ENCODE peak calls at places on chromosomes 12 and 14, in ten cellular contexts. C is fibroblast of pulmonary artery; G is thyroid gland; E is HCT116; U is hepatocyte; L is CD4-positive, alpha-beta T cell; P is kidney epithelial cell; K is tibial artery; F is cardiac muscle cell; X is A549. H is an unnamed sample.
A peak's percentile ranks its signal among the peaks of the same experiment; 100 is the strongest.

GRCh38 chr12:98656289-98657101 is 11.4 kb downstream of the APAF1 start:
- DNase-seq in X (no peak), F (no peak), E (no peak), P (no peak), G (no peak), K (no peak), L (no peak), U (peak; percentile 6), C (peak; percentile 27), H (peak; percentile 46)

GRCh38 chr12:23944067-23944466 is 5.4 kb downstream of the SOX5 start:
- DNase-seq in U (no peak), P (no peak), F (no peak), G (no peak), K (no peak), X (no peak), E (no peak), L (no peak), C (no peak), H (no peak)

GRCh38 chr12:130621696-130622298 is 94.3 kb downstream of the RIMBP2 start:
- DNase-seq in C (no peak), F (no peak), P (no peak), U (no peak), L (no peak), X (no peak), E (no peak), K (peak; percentile 37), G (no peak), H (no peak)

GRCh38 chr14:76201162-76201561 is 49.4 kb downstream of the GPATCH2L start:
- DNase-seq in G (no peak), K (no peak), E (no peak), X (peak; percentile 54), P (peak; percentile 12), C (peak; percentile 55), U (no peak), L (no peak), F (peak; percentile 26), H (no peak)

GRCh38 chr14:72618424-72618823 is 275.5 kb downstream of the DPF3 start:
- DNase-seq in E (no peak), L (no peak), K (no peak), G (no peak), X (no peak), C (no peak), P (no peak), F (no peak), U (no peak), H (no peak)

GRCh38 chr12:20342111-20342510 is 26.2 kb upstream of the PDE3A start:
- DNase-seq in K (no peak), P (no peak), U (no peak), E (no peak), C (no peak), F (no peak), L (no peak), G (no peak), X (peak; percentile 27), H (no peak)

GRCh38 chr12:124555168-124555928 is 12.1 kb downstream of the NCOR2 start:
- DNase-seq in X (no peak), C (no peak), K (no peak), F (no peak), U (no peak), P (no peak), E (no peak), G (no peak), L (no peak), H (no peak)

GRCh38 chr12:114185036-114185435 is 218.9 kb upstream of the RBM19 start:
- DNase-seq in E (no peak), L (no peak), C (no peak), U (no peak), F (no peak), G (no peak), K (no peak), X (no peak), P (no peak), H (no peak)

GRCh38 chr14:104563742-104564615 is 15.6 kb upstream of the C14orf180 start:
- DNase-seq in K (no peak), F (peak; percentile 63), P (no peak), E (peak; percentile 51), L (peak; percentile 61), X (peak; percentile 77), C (peak; percentile 53), G (peak; percentile 77), U (peak; percentile 84), H (peak; percentile 87)

GRCh38 chr12:65152012-65152411 is 17.4 kb upstream of the LEMD3 start:
- DNase-seq in G (no peak), X (no peak), C (no peak), U (no peak), F (no peak), K (no peak), P (peak; percentile 29), L (no peak), E (no peak), H (no peak)

GRCh38 chr12:93361159-93361919 is 16.4 kb upstream of the NUDT4 start:
- DNase-seq in G (peak; percentile 80), K (no peak), L (no peak), C (peak; percentile 49), F (peak; percentile 65), P (peak; percentile 91), U (no peak), X (no peak), E (no peak), H (no peak)

GRCh38 chr14:66624319-66624937 is 116.5 kb downstream of the GPHN start:
- DNase-seq in G (peak; percentile 64), P (no peak), F (peak; percentile 83), K (no peak), L (no peak), U (peak; percentile 73), C (peak; percentile 85), E (peak; percentile 48), X (peak; percentile 72), H (peak; percentile 37)

GRCh38 chr14:20624495-20625070 is 16.9 kb downstream of the OR6S1 start:
- DNase-seq in P (no peak), K (no peak), C (peak; percentile 76), G (peak; percentile 71), X (peak; percentile 93), L (peak; percentile 23), F (peak; percentile 82), E (no peak), U (peak; percentile 84), H (peak; percentile 32)

DNA sequence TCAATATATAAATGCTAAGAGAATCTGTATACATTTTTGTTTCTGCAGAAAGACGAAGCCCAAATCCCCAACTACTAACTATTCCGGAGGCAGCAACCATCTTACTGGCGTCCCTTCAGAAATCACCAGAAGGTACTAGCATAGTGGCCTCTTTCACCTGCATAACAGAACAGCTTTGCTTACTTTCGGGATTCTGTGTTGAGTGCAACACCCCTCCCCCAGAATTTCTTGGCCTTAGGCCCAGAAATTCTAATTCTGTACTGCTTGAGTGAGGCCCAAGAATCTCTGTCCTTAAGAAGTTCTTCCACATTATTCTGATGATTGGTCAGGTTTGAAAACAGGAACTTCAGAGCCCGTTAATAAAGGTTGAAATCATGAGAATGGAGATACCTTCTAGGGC is 2.9 kb downstream of the SPX start:
- DNase-seq in L (no peak), U (no peak), C (peak; percentile 8), X (no peak), E (no peak), K (no peak), P (peak; percentile 34), F (peak; percentile 25), G (peak; percentile 86), H (no peak)
- TF ChIP-seq CTCF in L (no peak), U (no peak), C (no peak), X (no peak), E (no peak), K (no peak), P (no peak), F (no peak), G (no peak), H (no peak)

GRCh38 chr12:71441836-71442566 is 2.4 kb downstream of the LGR5 start:
- DNase-seq in P (no peak), F (no peak), E (no peak), X (no peak), G (no peak), C (no peak), L (no peak), K (no peak), U (no peak), H (no peak)
- TF ChIP-seq CTCF in P (peak; percentile 21), F (no peak), E (no peak), X (no peak), G (no peak), C (no peak), L (no peak), K (no peak), U (peak; percentile 5), H (no peak)

DNA sequence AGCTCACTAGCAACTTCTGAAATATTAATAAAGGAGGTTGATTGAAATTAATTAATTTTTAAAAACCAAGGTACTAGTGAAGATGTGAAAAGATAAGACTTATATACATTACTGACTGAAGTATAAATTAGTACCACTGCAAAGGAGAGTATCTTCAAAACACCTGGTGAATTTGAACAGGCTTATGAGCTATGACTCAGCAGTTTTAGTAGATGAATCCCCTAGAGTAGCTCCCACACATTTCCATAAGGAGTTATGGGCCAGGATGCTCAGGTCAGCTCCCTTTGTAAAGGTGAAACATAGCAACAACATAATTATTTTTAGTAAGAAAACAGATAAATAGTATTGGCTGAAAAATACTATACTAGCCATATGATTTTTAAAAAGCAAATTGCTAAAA is 218.6 kb downstream of the SYT1 start:
- DNase-seq in G (no peak), E (no peak), P (no peak), X (peak; percentile 33), F (peak; percentile 2), U (no peak), K (no peak), L (no peak), C (peak; percentile 21), H (no peak)
- TF ChIP-seq CTCF in G (no peak), E (no peak), P (no peak), X (no peak), F (no peak), U (no peak), K (no peak), L (no peak), C (no peak), H (no peak)

GRCh38 chr12:53295891-53296219 is 513 bp downstream of the PFDN5 start:
- DNase-seq in X (no peak), U (no peak), K (no peak), P (no peak), G (no peak), F (no peak), E (no peak), C (no peak), L (no peak), H (no peak)

GRCh38 chr12:53299101-53299453 is 418 bp upstream of the MYG1 start:
- DNase-seq in K (no peak), G (no peak), C (peak; percentile 75), F (peak; percentile 83), E (peak; percentile 29), U (peak; percentile 70), X (peak; percentile 67), L (no peak), P (no peak), H (no peak)

GRCh38 chr12:53298154-53298553 is 1.3 kb upstream of the MYG1 start:
- DNase-seq in E (no peak), K (no peak), C (peak; percentile 90), P (no peak), U (no peak), X (no peak), G (no peak), F (peak; percentile 89), L (no peak), H (no peak)

GRCh38 chr12:53292441-53292840 is 2.9 kb upstream of the PFDN5 start:
- DNase-seq in L (no peak), G (no peak), P (no peak), C (no peak), X (no peak), E (no peak), K (no peak), U (no peak), F (no peak), H (no peak)

GRCh38 chr12:53295070-53295890 is at the start of gene PFDN5:
- DNase-seq in F (peak; percentile 96), K (peak; percentile 94), P (peak; percentile 77), G (peak; percentile 90), X (peak; percentile 96), L (peak; percentile 83), C (peak; percentile 95), U (peak; percentile 93), E (peak; percentile 82), H (peak; percentile 87)
- TF ChIP-seq CTCF in F (no peak), K (peak; percentile 29), P (no peak), G (no peak), X (no peak), L (no peak), C (peak; percentile 7), U (no peak), E (no peak), H (no peak)

H was measured in GM20000.